ENCODE peak calls at places on chromosome 19, in nine cellular contexts. E is fibroblast of lung, Q is H9, C is H1, Z is PC-3, P is neural progenitor cell, N is mammary epithelial cell, M is SK-N-SH, S is GM23248. J is an unnamed sample.

GRCh38 chr19:48501446-48501960 is 10.1 kb downstream of the LMTK3 start:
- DNase-seq in Q (peak; percentile 99), M (no peak), C (peak; percentile 49), P (peak; percentile 97), E (no peak), N (peak; percentile 93), Z (peak; percentile 88), S (no peak), J (peak; percentile 68)

GRCh38 chr19:5312058-5312457 is 28.6 kb downstream of the PTPRS start:
- DNase-seq in C (no peak), N (no peak), P (no peak), Z (no peak), Q (no peak), M (no peak), S (no peak), E (no peak), J (peak; percentile 31)

GRCh38 chr19:17402982-17403855 is 2.2 kb downstream of the BST2 start:
- DNase-seq in N (no peak), S (peak; percentile 49), Q (peak; percentile 93), C (no peak), P (peak; percentile 93), Z (no peak), E (no peak), M (peak; percentile 98), J (peak; percentile 88)

GRCh38 chr19:57708641-57709354 is at the start of gene ZNF154:
- DNase-seq in S (peak; percentile 88), M (no peak), N (no peak), Z (no peak), C (peak; percentile 65), P (peak; percentile 94), Q (peak; percentile 91), E (peak; percentile 84), J (peak; percentile 89)

GRCh38 chr19:50203281-50204080 is at the start of gene MYH14:
- DNase-seq in E (no peak), P (peak; percentile 97), N (no peak), C (peak; percentile 71), Q (peak; percentile 96), Z (peak; percentile 99), S (peak; percentile 63), M (peak; percentile 82), J (peak; percentile 97)

GRCh38 chr19:6117534-6117933 is 7.2 kb upstream of the RFX2 start:
- DNase-seq in Q (no peak), M (no peak), N (no peak), C (no peak), P (no peak), E (no peak), Z (no peak), S (no peak), J (no peak)

GRCh38 chr19:50723069-50723468 is at the start of gene CLEC11A:
- DNase-seq in Q (no peak), P (no peak), M (no peak), S (peak; percentile 92), C (no peak), N (no peak), Z (no peak), E (peak; percentile 62), J (peak; percentile 98)

GRCh38 chr19:51456541-51457290 is 1.5 kb downstream of the SIGLEC8 start:
- DNase-seq in S (no peak), N (no peak), E (no peak), C (no peak), P (no peak), Q (no peak), Z (no peak), M (no peak), J (peak; percentile 54)

GRCh38 chr19:36423925-36424324 is 5.5 kb upstream of the ZFP82 start:
- DNase-seq in M (no peak), Q (no peak), S (no peak), Z (no peak), C (no peak), E (no peak), P (no peak), N (no peak), J (no peak)

GRCh38 chr19:4966591-4966990 is 2.3 kb upstream of the KDM4B start:
- DNase-seq in C (no peak), S (no peak), P (no peak), E (no peak), Q (no peak), M (no peak), N (no peak), Z (no peak), J (no peak)

GRCh38 chr19:15283141-15283885 is 49.0 kb downstream of the BRD4 start:
- DNase-seq in Q (no peak), N (peak; percentile 46), E (peak; percentile 82), M (no peak), Z (peak; percentile 28), C (no peak), P (no peak), S (peak; percentile 92), J (no peak)

GRCh38 chr19:41691268-41691970 is 3.3 kb upstream of the CEACAM7 start:
- DNase-seq in M (peak; percentile 67), S (peak; percentile 36), C (no peak), Z (peak; percentile 27), P (no peak), E (no peak), N (no peak), Q (peak; percentile 61), J (no peak)

GRCh38 chr19:1112254-1113208 is 8.7 kb downstream of the GPX4 start:
- DNase-seq in C (no peak), P (peak; percentile 55), N (no peak), Q (peak; percentile 91), E (no peak), M (peak; percentile 79), Z (no peak), S (peak; percentile 43), J (no peak)

GRCh38 chr19:49807174-49807830 is 5.8 kb downstream of the FUZ start:
- DNase-seq in M (no peak), P (no peak), Q (no peak), N (no peak), E (no peak), C (no peak), Z (no peak), S (no peak), J (peak; percentile 68)

GRCh38 chr19:795691-796581 is 1.3 kb upstream of the PTBP1 start:
- DNase-seq in Q (peak; percentile 28), N (no peak), C (no peak), P (no peak), E (no peak), M (no peak), Z (no peak), S (no peak), J (no peak)

GRCh38 chr19:31985001-31985605 is 360.3 kb upstream of the ZNF507 start:
- DNase-seq in E (peak; percentile 34), C (no peak), N (no peak), M (no peak), S (no peak), P (no peak), Z (no peak), Q (no peak), J (no peak)

GRCh38 chr19:29404951-29405727 is 120.7 kb upstream of the VSTM2B start:
- DNase-seq in E (no peak), N (no peak), Q (peak; percentile 58), S (peak; percentile 2), P (peak; percentile 94), M (no peak), Z (peak; percentile 1), C (peak; percentile 38), J (peak; percentile 83)
- H2AFZ ChIP-seq in E (no peak overlapping the region), N (no peak overlapping the region), Q (no peak overlapping the region), S (no peak overlapping the region), P (no peak overlapping the region), M (no peak overlapping the region), Z (no peak overlapping the region), C (peak overlapping the region; percentile 89), J (no peak overlapping the region)

GRCh38 chr19:8396563-8397203 is 6.5 kb downstream of the RAB11B start:
- DNase-seq in M (peak; percentile 86), S (peak; percentile 77), E (peak; percentile 53), Z (peak; percentile 72), C (no peak), Q (peak; percentile 81), N (peak; percentile 55), P (peak; percentile 67), J (peak; percentile 98)

GRCh38 chr19:8396185-8396562 is 6.0 kb downstream of the RAB11B start:
- DNase-seq in C (no peak), Q (no peak), M (peak; percentile 14), E (no peak), P (no peak), S (no peak), Z (no peak), N (no peak), J (no peak)

GRCh38 chr19:8395621-8396082 is 5.5 kb downstream of the RAB11B start:
- DNase-seq in Z (no peak), M (no peak), C (no peak), E (no peak), Q (peak; percentile 21), N (no peak), S (no peak), P (no peak), J (peak; percentile 15)

GRCh38 chr19:8397746-8398721 is 7.9 kb downstream of the RAB11B start:
- DNase-seq in S (no peak), C (no peak), Z (no peak), P (no peak), N (no peak), E (no peak), Q (no peak), M (peak; percentile 24), J (peak; percentile 59)

GRCh38 chr19:8397291-8397690 is 7.1 kb downstream of the RAB11B start:
- DNase-seq in M (peak; percentile 27), N (peak; percentile 59), Q (no peak), E (no peak), S (no peak), Z (no peak), C (no peak), P (no peak), J (peak; percentile 86)
- H4K20me1 ChIP-seq in M (peaks cover 64% of the 10 kb centered on the region), N (no peaks in the 10 kb centered on the region), Q (no peaks in the 10 kb centered on the region), E (no peaks in the 10 kb centered on the region), S (no peaks in the 10 kb centered on the region), Z (peaks cover 36% of the 10 kb centered on the region), C (peaks cover 5% of the 10 kb centered on the region), P (peaks cover 53% of the 10 kb centered on the region), J (peaks cover 71% of the 10 kb centered on the region)

GRCh38 chr19:47232422-47233211 is 1.6 kb upstream of the BBC3 start:
- DNase-seq in E (peak; percentile 74), M (no peak), Q (no peak), N (peak; percentile 92), C (no peak), P (no peak), S (peak; percentile 88), Z (peak; percentile 45), J (peak; percentile 98)
- H2AFZ ChIP-seq in E (peak overlapping the region; percentile 77), M (peak overlapping the region; percentile 68), Q (no peak overlapping the region), N (peak overlapping the region; percentile 81), C (peak overlapping the region; percentile 16), P (no peak overlapping the region), S (peak overlapping the region; percentile 79), Z (peak overlapping the region; percentile 40), J (peak overlapping the region; percentile 64)

GRCh38 chr19:18495204-18495911 is 26.5 kb downstream of the ELL start:
- DNase-seq in C (no peak), S (no peak), Z (no peak), N (no peak), E (no peak), M (peak; percentile 51), P (peak; percentile 62), Q (peak; percentile 43), J (peak; percentile 65)
- H4K20me1 ChIP-seq in C (peaks cover 16% of the 10 kb centered on the region), S (peaks cover 39% of the 10 kb centered on the region), Z (peaks cover 80% of the 10 kb centered on the region), N (peaks cover 3% of the 10 kb centered on the region), E (no peaks in the 10 kb centered on the region), M (peaks cover 99% of the 10 kb centered on the region), P (peaks cover 91% of the 10 kb centered on the region), Q (peaks cover 2% of the 10 kb centered on the region), J (peaks cover 90% of the 10 kb centered on the region)

GRCh38 chr19:39516270-39516669 is 1.3 kb downstream of the SELENOV start:
- DNase-seq in C (no peak), N (no peak), S (no peak), E (no peak), P (no peak), Q (peak; percentile 38), Z (no peak), M (no peak), J (peak; percentile 41)
- H2AFZ ChIP-seq in C (no peak overlapping the region), N (no peak overlapping the region), S (no peak overlapping the region), E (no peak overlapping the region), P (peak overlapping the region; percentile 95), Q (no peak overlapping the region), Z (no peak overlapping the region), M (no peak overlapping the region), J (no peak overlapping the region)

J was measured in osteoblast.